ENCODE peak calls at places on chromosomes 3 and 15, in five cellular contexts. I, S, W, B and Y are unnamed samples.
A peak's percentile ranks its signal among the peaks of the same experiment; 100 is the strongest.

GRCh38 chr3:67109651-67110204 is 111.6 kb downstream of the KBTBD8 start:
- DNase-seq in I (peak; percentile 33), S (peak; percentile 63), W (peak; percentile 52), B (peak; percentile 46), Y (peak; percentile 2)

GRCh38 chr15:51184637-51185036 is 89.9 kb upstream of the TNFAIP8L3 start:
- DNase-seq in I (no peak), S (no peak), W (no peak), B (no peak), Y (no peak)

GRCh38 chr15:92960996-92961681 is 61.0 kb downstream of the CHD2 start:
- DNase-seq in I (no peak), S (no peak), W (no peak), B (no peak), Y (no peak)

GRCh38 chr3:186825294-186825821 is 17.2 kb upstream of the ADIPOQ start:
- DNase-seq in I (no peak), S (peak; percentile 81), W (peak; percentile 81), B (no peak), Y (no peak)

GRCh38 chr3:165837058-165837525 is at the start of gene BCHE:
- DNase-seq in I (no peak), S (peak; percentile 73), W (peak; percentile 50), B (no peak), Y (no peak)

GRCh38 chr15:35195649-35196048 is 110.6 kb upstream of the NANOGP8 start:
- DNase-seq in I (no peak), S (no peak), W (no peak), B (no peak), Y (no peak)

GRCh38 chr3:29605845-29606244 is 325.0 kb downstream of the RBMS3 start:
- DNase-seq in I (peak; percentile 16), S (peak; percentile 70), W (no peak), B (no peak), Y (no peak)

GRCh38 chr15:68403161-68403941 is 28.6 kb downstream of the ITGA11 start:
- DNase-seq in I (no peak), S (no peak), W (no peak), B (no peak), Y (no peak)

GRCh38 chr15:23877502-23878412 is 190.7 kb upstream of the NDN start:
- DNase-seq in I (no peak), S (peak; percentile 4), W (peak; percentile 85), B (peak; percentile 50), Y (peak; percentile 68)

GRCh38 chr3:66588340-66588847 is 87.6 kb upstream of the LRIG1 start:
- DNase-seq in I (peak; percentile 27), S (peak; percentile 51), W (no peak), B (peak; percentile 3), Y (no peak)

GRCh38 chr15:88069561-88069960 is 187.0 kb downstream of the NTRK3 start:
- DNase-seq in I (no peak), S (no peak), W (no peak), B (no peak), Y (no peak)

GRCh38 chr3:105907790-105908189 is 39.0 kb upstream of the CBLB start:
- DNase-seq in I (no peak), S (no peak), W (no peak), B (no peak), Y (no peak)

GRCh38 chr3:111314146-111314873 is 227.7 kb upstream of the CD96 start:
- DNase-seq in I (no peak), S (peak; percentile 70), W (no peak), B (no peak), Y (no peak)

GRCh38 chr15:31297221-31297879 is 29.3 kb upstream of the KLF13 start:
- DNase-seq in I (no peak), S (no peak), W (no peak), B (no peak), Y (no peak)

GRCh38 chr3:4426782-4427344 is 40.2 kb downstream of the SUMF1 start:
- DNase-seq in I (peak; percentile 72), S (peak; percentile 80), W (no peak), B (peak; percentile 89), Y (peak; percentile 61)

GRCh38 chr3:190539526-190539925 is 25.6 kb downstream of the IL1RAP start:
- DNase-seq in I (no peak), S (no peak), W (no peak), B (no peak), Y (no peak)

GRCh38 chr3:169146866-169147245 is 516.7 kb downstream of the MECOM start:
- DNase-seq in I (no peak), S (no peak), W (peak; percentile 26), B (no peak), Y (no peak)

GRCh38 chr3:95319921-95320494 is 1257.1 kb downstream of the NSUN3 start:
- DNase-seq in I (no peak), S (peak; percentile 55), W (no peak), B (no peak), Y (no peak)

GRCh38 chr15:78212546-78213424 is 21.6 kb downstream of the ACSBG1 start:
- DNase-seq in I (peak; percentile 26), S (peak; percentile 79), W (no peak), B (peak; percentile 23), Y (peak; percentile 58)

GRCh38 chr3:183193762-183194701 is 31.5 kb upstream of the LAMP3 start:
- DNase-seq in I (no peak), S (no peak), W (no peak), B (no peak), Y (no peak)

GRCh38 chr15:77031376-77032050 is 36.6 kb downstream of the PSTPIP1 start:
- DNase-seq in I (no peak), S (no peak), W (no peak), B (peak; percentile 49), Y (peak; percentile 32)

GRCh38 chr3:13508496-13508895 is 28.4 kb downstream of the HDAC11 start:
- DNase-seq in I (no peak), S (no peak), W (no peak), B (no peak), Y (no peak)

GRCh38 chr15:68417051-68417450 is 14.9 kb downstream of the ITGA11 start:
- DNase-seq in I (no peak), S (no peak), W (no peak), B (no peak), Y (no peak)

GRCh38 chr15:40105517-40106202 is 3.0 kb downstream of the BMF start:
- DNase-seq in I (no peak), S (no peak), W (no peak), B (no peak), Y (no peak)

GRCh38 chr3:53342353-53342752 is 5.0 kb downstream of the DCP1A start:
- DNase-seq in I (no peak), S (peak; percentile 47), W (no peak), B (no peak), Y (no peak)

GRCh38 chr3:168094877-168095610 is 680 bp downstream of the GOLIM4 start:
- DNase-seq in I (peak; percentile 69), S (peak; percentile 70), W (peak; percentile 82), B (peak; percentile 75), Y (peak; percentile 61)

DNA sequence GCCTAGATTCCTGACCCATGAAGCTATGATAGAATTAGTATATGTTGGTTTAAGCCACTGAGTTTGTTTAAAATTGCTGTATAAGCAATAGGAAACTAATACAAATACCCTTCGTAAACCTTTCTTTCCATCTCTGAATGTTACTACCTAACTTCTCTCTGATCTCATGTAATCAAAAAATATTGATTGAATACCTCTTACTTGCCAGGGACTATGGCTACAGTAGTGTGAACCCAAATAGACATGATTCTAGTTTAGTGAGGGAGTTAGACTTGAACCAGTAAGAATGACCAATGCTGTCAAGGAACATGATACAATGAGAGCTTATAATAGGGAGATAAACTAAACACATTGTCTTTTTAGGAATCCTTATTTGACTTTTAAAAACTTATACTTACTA is 19.4 kb downstream of the STT3B start:
- DNase-seq in I (no peak), S (no peak), W (no peak), B (no peak), Y (no peak)
- H4K20me1 ChIP-seq in I (peaks cover 4% of the 10 kb centered on the region), S (peaks cover 4% of the 10 kb centered on the region), W (peaks cover 41% of the 10 kb centered on the region), B (peaks cover 46% of the 10 kb centered on the region), Y (peaks cover 58% of the 10 kb centered on the region)

GRCh38 chr3:9932843-9933560 is 632 bp upstream of the CRELD1 start:
- DNase-seq in I (peak; percentile 64), S (peak; percentile 85), W (peak; percentile 90), B (peak; percentile 70), Y (peak; percentile 92)

GRCh38 chr3:9935966-9936365 is 2.3 kb downstream of the CRELD1 start:
- DNase-seq in I (no peak), S (no peak), W (no peak), B (no peak), Y (no peak)

GRCh38 chr3:9933561-9934234 is at the start of gene CRELD1:
- DNase-seq in I (peak; percentile 89), S (peak; percentile 94), W (peak; percentile 96), B (peak; percentile 90), Y (peak; percentile 96)

GRCh38 chr3:9934235-9934621 is 594 bp downstream of the CRELD1 start:
- DNase-seq in I (no peak), S (no peak), W (peak; percentile 50), B (no peak), Y (peak; percentile 62)

GRCh38 chr3:9934993-9935392 is 1.4 kb downstream of the CRELD1 start:
- DNase-seq in I (no peak), S (no peak), W (no peak), B (no peak), Y (no peak)
- H4K20me1 ChIP-seq in I (no peaks in the 10 kb centered on the region), S (no peaks in the 10 kb centered on the region), W (no peaks in the 10 kb centered on the region), B (no peaks in the 10 kb centered on the region), Y (no peaks in the 10 kb centered on the region)

GRCh38 chr15:75213212-75213767 is 11.6 kb downstream of the C15orf39 start:
- DNase-seq in I (no peak), S (no peak), W (no peak), B (no peak), Y (no peak)

GRCh38 chr15:75213768-75214221 is 12.1 kb downstream of the C15orf39 start:
- DNase-seq in I (no peak), S (no peak), W (no peak), B (no peak), Y (no peak)

GRCh38 chr15:75210867-75211266 is 9.2 kb downstream of the C15orf39 start:
- DNase-seq in I (no peak), S (no peak), W (no peak), B (no peak), Y (no peak)

GRCh38 chr15:75212200-75212858 is 10.6 kb downstream of the C15orf39 start:
- DNase-seq in I (no peak), S (no peak), W (no peak), B (no peak), Y (no peak)

GRCh38 chr15:75211436-75212199 is 9.9 kb downstream of the C15orf39 start:
- DNase-seq in I (no peak), S (peak; percentile 2), W (no peak), B (no peak), Y (no peak)
- H4K20me1 ChIP-seq in I (peaks cover 23% of the 10 kb centered on the region), S (peaks cover 2% of the 10 kb centered on the region), W (peaks cover 43% of the 10 kb centered on the region), B (peaks cover 71% of the 10 kb centered on the region), Y (peaks cover 64% of the 10 kb centered on the region)

DNA sequence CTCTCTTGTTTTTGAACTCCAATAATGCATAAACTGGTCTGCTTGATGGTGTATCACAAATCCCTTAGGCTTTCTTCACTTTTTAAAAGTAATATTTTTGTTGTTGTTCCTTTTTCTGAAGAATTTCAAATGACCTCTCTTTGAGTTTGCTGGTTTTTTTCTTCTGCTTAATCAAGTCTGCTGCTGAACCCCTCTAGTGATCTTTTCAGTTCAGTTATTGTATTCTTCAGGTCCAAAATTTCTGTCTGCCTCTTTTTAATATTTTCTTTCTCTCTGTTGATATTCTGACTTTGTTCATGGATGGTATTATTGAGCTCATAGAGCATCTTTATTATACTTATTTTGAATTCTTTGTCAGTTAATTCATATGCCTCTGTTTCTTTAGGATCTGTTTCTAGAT is 21.8 kb upstream of the CEP152 start:
- DNase-seq in I (no peak), S (no peak), W (no peak), B (no peak), Y (no peak)
- H4K20me1 ChIP-seq in I (no peaks in the 10 kb centered on the region), S (no peaks in the 10 kb centered on the region), W (no peaks in the 10 kb centered on the region), B (no peaks in the 10 kb centered on the region), Y (no peaks in the 10 kb centered on the region)